ENCODE peak calls at places on chromosomes 12 and 14, in nine cellular contexts. U is spleen, H is brain microvascular endothelial cell, S is retinal pigment epithelial cell, M is heart right ventricle, G is epithelial cell of proximal tubule, F is pancreas, Y is body of pancreas, W is fibroblast of pulmonary artery. O is an unnamed sample.

GRCh38 chr14:22159049-22159448 is 430.0 kb downstream of the DAD1 start:
- DNase-seq in W (no peak), F (no peak), S (no peak), G (no peak), H (no peak), M (no peak), Y (no peak), U (no peak), O (peak; percentile 98)

GRCh38 chr14:61566537-61567225 is 128.6 kb upstream of the HIF1A start:
- DNase-seq in W (peak; percentile 71), S (peak; percentile 83), Y (no peak), U (no peak), F (no peak), H (no peak), G (no peak), M (no peak), O (peak; percentile 75)

GRCh38 chr12:80413462-80413861 is 30.6 kb upstream of the PTPRQ start:
- DNase-seq in U (no peak), F (no peak), Y (no peak), W (no peak), H (no peak), S (no peak), M (no peak), G (no peak), O (peak; percentile 22)

GRCh38 chr12:49200882-49201594 is 12.2 kb upstream of the TUBA1A start:
- DNase-seq in W (peak; percentile 94), F (no peak), G (peak; percentile 66), Y (no peak), H (peak; percentile 50), M (no peak), S (peak; percentile 63), U (no peak), O (peak; percentile 83)

GRCh38 chr12:56162468-56163290 is 4.5 kb downstream of the MYL6 start:
- DNase-seq in W (peak; percentile 20), U (no peak), F (no peak), S (no peak), H (peak; percentile 33), M (no peak), G (no peak), Y (no peak), O (no peak)

GRCh38 chr12:3869860-3870259 is 3.3 kb downstream of the PARP11 start:
- DNase-seq in U (no peak), F (no peak), Y (no peak), S (no peak), W (no peak), G (no peak), M (no peak), H (no peak), O (no peak)

GRCh38 chr12:108046633-108047032 is 82.5 kb upstream of the WSCD2 start:
- DNase-seq in Y (no peak), G (no peak), H (no peak), U (no peak), S (no peak), W (no peak), M (no peak), F (no peak), O (no peak)

GRCh38 chr14:77838756-77839565 is 39.1 kb downstream of the ADCK1 start:
- DNase-seq in M (no peak), Y (no peak), W (no peak), S (no peak), U (no peak), F (no peak), G (no peak), H (no peak), O (no peak)

GRCh38 chr14:69643430-69644200 is 32.2 kb downstream of the SUSD6 start:
- DNase-seq in F (peak; percentile 71), U (no peak), G (peak; percentile 92), Y (peak; percentile 91), H (peak; percentile 53), M (no peak), W (peak; percentile 55), S (peak; percentile 79), O (peak; percentile 99)

GRCh38 chr14:93239869-93240677 is 33.0 kb downstream of the UBR7 start:
- DNase-seq in Y (no peak), W (peak; percentile 53), M (no peak), H (peak; percentile 56), G (peak; percentile 36), U (no peak), F (no peak), S (no peak), O (peak; percentile 83)

GRCh38 chr14:89807905-89808304 is 146.6 kb downstream of the EFCAB11 start:
- DNase-seq in W (no peak), H (no peak), M (no peak), F (no peak), Y (no peak), G (no peak), U (no peak), S (no peak), O (no peak)

GRCh38 chr14:89814126-89814525 is 140.4 kb downstream of the EFCAB11 start:
- DNase-seq in M (no peak), F (no peak), S (no peak), H (no peak), Y (no peak), G (no peak), W (no peak), U (no peak), O (no peak)

GRCh38 chr14:89810101-89810500 is 144.4 kb downstream of the EFCAB11 start:
- DNase-seq in S (no peak), Y (no peak), G (no peak), M (no peak), U (no peak), F (no peak), H (no peak), W (no peak), O (no peak)

GRCh38 chr14:89813485-89814080 is 140.9 kb downstream of the EFCAB11 start:
- DNase-seq in H (peak; percentile 95), W (peak; percentile 78), F (no peak), U (no peak), S (peak; percentile 33), G (no peak), M (no peak), Y (no peak), O (peak; percentile 60)
- H3K4me3 ChIP-seq in H (peak overlapping the region; percentile 26), W (peak overlapping the region; percentile 31), F (no peak overlapping the region), U (no peak overlapping the region), S (no peak overlapping the region), G (no peak overlapping the region), M (peak overlapping the region; percentile 25), Y (no peak overlapping the region), O (no peak overlapping the region)

DNA sequence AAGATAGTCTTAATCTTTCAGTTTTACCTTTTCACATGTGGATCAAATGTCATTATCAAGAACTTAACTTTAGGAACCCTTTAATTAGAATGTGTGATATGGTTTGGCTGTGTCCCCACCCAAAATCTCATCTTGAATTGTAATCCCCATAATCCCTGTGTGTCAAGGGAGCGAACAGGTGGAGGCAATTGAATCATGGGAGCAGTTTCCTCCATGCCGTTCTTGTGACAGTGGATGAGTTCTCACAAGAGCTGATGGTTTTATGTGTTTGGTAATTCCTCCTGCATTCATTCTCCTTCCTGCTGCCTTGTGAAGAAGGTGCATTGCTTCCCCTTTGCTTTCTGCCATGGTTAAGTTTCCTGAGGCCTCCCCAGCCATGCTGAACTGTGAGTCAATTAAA is 160.6 kb downstream of the MON2 start:
- DNase-seq in M (no peak), S (no peak), G (no peak), F (no peak), H (no peak), W (no peak), U (no peak), Y (no peak), O (no peak)
- TF ChIP-seq CTCF in M (no peak), S (no peak), G (no peak), F (no peak), H (no peak), W (no peak), U (no peak), Y (no peak), O (no peak)

GRCh38 chr12:52953181-52953841 is 4.4 kb downstream of the KRT18 start:
- DNase-seq in F (no peak), M (no peak), H (no peak), W (no peak), G (no peak), Y (no peak), S (no peak), U (no peak), O (no peak)

GRCh38 chr12:52951640-52952039 is 2.7 kb downstream of the KRT18 start:
- DNase-seq in H (no peak), U (no peak), G (no peak), W (no peak), F (no peak), M (no peak), S (no peak), Y (no peak), O (no peak)

GRCh38 chr12:52950553-52950952 is 1.6 kb downstream of the KRT18 start:
- DNase-seq in M (no peak), Y (no peak), U (no peak), F (no peak), S (no peak), W (no peak), H (no peak), G (no peak), O (no peak)

GRCh38 chr12:52951126-52951525 is 2.2 kb downstream of the KRT18 start:
- DNase-seq in F (no peak), W (no peak), G (no peak), U (no peak), Y (no peak), H (no peak), S (no peak), M (no peak), O (no peak)

DNA sequence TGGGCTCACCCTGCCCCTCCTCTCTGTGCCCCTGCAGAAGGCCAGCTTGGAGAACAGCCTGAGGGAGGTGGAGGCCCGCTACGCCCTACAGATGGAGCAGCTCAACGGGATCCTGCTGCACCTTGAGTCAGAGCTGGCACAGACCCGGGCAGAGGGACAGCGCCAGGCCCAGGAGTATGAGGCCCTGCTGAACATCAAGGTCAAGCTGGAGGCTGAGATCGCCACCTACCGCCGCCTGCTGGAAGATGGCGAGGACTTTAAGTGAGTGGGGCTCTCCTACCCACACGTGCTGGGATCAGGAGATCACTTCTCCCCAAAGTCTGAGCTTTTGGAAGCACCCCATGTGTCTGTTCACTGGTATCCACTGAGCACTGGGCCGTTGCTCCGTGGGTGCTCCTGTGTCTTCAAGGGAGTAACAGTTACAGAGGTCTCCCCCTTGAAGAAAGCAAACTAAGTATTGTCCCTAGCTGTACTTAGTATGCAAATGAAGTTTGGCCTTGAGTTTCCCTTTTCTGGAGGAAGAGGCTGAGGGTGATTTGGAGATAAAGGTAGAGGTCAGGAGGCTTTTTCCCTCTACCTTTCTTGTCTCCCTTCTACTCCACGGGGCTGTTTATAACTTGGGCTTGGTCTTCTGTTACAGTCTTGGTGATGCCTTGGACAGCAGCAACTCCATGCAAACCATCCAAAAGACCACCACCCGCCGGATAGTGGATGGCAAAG is 3.3 kb downstream of the KRT18 start:
- DNase-seq in U (no peak), S (no peak), W (no peak), M (peak; percentile 33), F (peak; percentile 78), G (no peak), Y (peak; percentile 93), H (no peak), O (peak; percentile 40)
- H3K4me3 ChIP-seq in U (no peak overlapping the region), S (peak overlapping the region; percentile 98), W (peak overlapping the region; percentile 93), M (no peak overlapping the region), F (no peak overlapping the region), G (peak overlapping the region; percentile 80), Y (no peak overlapping the region), H (no peak overlapping the region), O (no peak overlapping the region)

DNA sequence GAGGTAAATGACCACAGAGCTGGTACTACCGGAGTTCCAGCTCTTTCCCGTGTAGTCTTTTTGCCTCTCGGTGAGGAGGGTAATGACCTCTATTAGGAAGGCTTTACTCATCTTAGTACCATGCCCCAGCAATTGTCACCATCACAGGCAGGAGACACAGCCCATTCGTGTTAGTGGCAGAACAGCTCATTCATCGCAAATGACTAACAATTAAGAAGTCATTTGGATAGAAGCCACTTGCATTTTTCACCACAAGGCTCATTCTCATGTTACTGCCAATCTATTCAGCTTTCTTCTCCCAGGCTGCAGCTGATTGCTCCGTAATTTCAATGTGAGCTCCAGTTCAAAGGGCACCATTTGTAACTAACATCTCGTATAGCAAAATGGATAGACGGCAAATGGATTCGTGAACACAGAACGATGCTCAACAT is 718.8 kb upstream of the TMEM132C start:
- DNase-seq in F (no peak), S (no peak), M (no peak), H (peak; percentile 24), G (no peak), Y (no peak), U (no peak), W (no peak), O (no peak)
- TF ChIP-seq CTCF in F (no peak), S (no peak), M (no peak), H (no peak), G (no peak), Y (no peak), U (no peak), W (no peak), O (no peak)